ENCODE peak calls at places on chromosomes 3 and 15, in ten cellular contexts. U is left ventricle myocardium superior; H is effector memory CD8-positive, alpha-beta T cell; O is activated CD4-positive, alpha-beta T cell treated with anti-CD3 and anti-CD28 coated beads for 24 hours; C is T follicular helper cell; Z is aorta; L is NCI-H1105; A is CD8-positive, alpha-beta T cell; V is type B pancreatic cell; W is stimulated activated CD4-positive, alpha-beta T cell treated with anti-CD3 and anti-CD28 coated beads, Interleukin-12 subunit alpha, Interleukin-12 subunit beta, amount 100 ng/mL, for 4 hours. Y is an unnamed sample.

GRCh38 chr3:64616953-64617352 is 70.8 kb downstream of the ADAMTS9 start:
- DNase-seq in U (no peak), H (no peak), O (no peak), C (no peak), Z (no peak), L (no peak), A (no peak), V (no peak), W (no peak), Y (no peak)

GRCh38 chr15:71316911-71317310 is 201.6 kb downstream of the THSD4 start:
- DNase-seq in U (no peak), H (no peak), O (no peak), C (no peak), Z (no peak), L (no peak), A (no peak), V (no peak), W (no peak), Y (no peak)

GRCh38 chr3:42906085-42906904 is at the start of gene ZNF662:
- DNase-seq in U (peak; percentile 76), H (no peak), O (peak; percentile 13), C (no peak), Z (peak; percentile 89), L (no peak), A (peak; percentile 27), V (no peak), W (peak; percentile 36), Y (no peak)

GRCh38 chr15:69390575-69390974 is 23.6 kb upstream of the KIF23 start:
- DNase-seq in U (no peak), H (no peak), O (no peak), C (no peak), Z (no peak), L (no peak), A (no peak), V (no peak), W (no peak), Y (no peak)

GRCh38 chr15:74787251-74788041 is 5.6 kb downstream of the CSK start:
- DNase-seq in U (peak; percentile 73), H (peak; percentile 92), O (peak; percentile 89), C (peak; percentile 89), Z (no peak), L (no peak), A (peak; percentile 85), V (no peak), W (peak; percentile 85), Y (peak; percentile 88)

GRCh38 chr3:136685882-136686281 is 66.3 kb downstream of the STAG1 start:
- DNase-seq in U (no peak), H (no peak), O (no peak), C (no peak), Z (no peak), L (no peak), A (no peak), V (no peak), W (no peak), Y (no peak)

GRCh38 chr3:99783009-99783573 is 34.6 kb upstream of the CMSS1 start:
- DNase-seq in U (no peak), H (no peak), O (no peak), C (no peak), Z (no peak), L (no peak), A (no peak), V (no peak), W (no peak), Y (no peak)

GRCh38 chr3:165156757-165157156 is 39.4 kb downstream of the SLITRK3 start:
- DNase-seq in U (no peak), H (no peak), O (no peak), C (no peak), Z (no peak), L (no peak), A (no peak), V (no peak), W (no peak), Y (no peak)

GRCh38 chr3:167346171-167346570 is 33.9 kb downstream of the ZBBX start:
- DNase-seq in U (no peak), H (no peak), O (no peak), C (no peak), Z (no peak), L (peak; percentile 86), A (no peak), V (no peak), W (no peak), Y (no peak)

GRCh38 chr3:13123266-13123665 is 50.0 kb upstream of the IQSEC1 start:
- DNase-seq in U (no peak), H (no peak), O (no peak), C (no peak), Z (peak; percentile 42), L (no peak), A (no peak), V (no peak), W (no peak), Y (no peak)

GRCh38 chr3:53643757-53644156 is 149.3 kb downstream of the CACNA1D start:
- DNase-seq in U (no peak), H (no peak), O (no peak), C (no peak), Z (no peak), L (no peak), A (no peak), V (no peak), W (no peak), Y (no peak)

GRCh38 chr3:13648744-13649096 is 99.8 kb downstream of the FBLN2 start:
- DNase-seq in U (no peak), H (no peak), O (no peak), C (no peak), Z (no peak), L (no peak), A (no peak), V (no peak), W (no peak), Y (no peak)